ENCODE peak calls at places on chromosomes 13 and 19, in seven cellular contexts. N is stimulated activated CD8-positive, alpha-beta memory T cell treated with anti-CD3 and anti-CD28 coated beads, Interleukin-4, amount 100 ng/mL, for 48 hours; M is NCI-H1930; H is lower leg skin; A is EL; V is stimulated activated CD4-positive, alpha-beta T cell treated with anti-CD3 and anti-CD28 coated beads, Interleukin-2, amount 100 ng/mL, for 24 hours; U is activated effector memory CD4-positive, alpha-beta T cell treated with anti-CD3 and anti-CD28 coated beads, Interleukin-2, amount 50 U/mL, for 16 hours. J is an unnamed sample.

GRCh38 chr13:112744306-112745021 is 54.6 kb downstream of the ATP11A start:
- DNase-seq in U (peak), M (no peak), H (no peak), A (peak), N (no peak), V (no peak), J (no peak)

GRCh38 chr19:15702590-15702930 is 25.3 kb upstream of the OR10H2 start:
- DNase-seq in A (peak), H (peak), V (peak), M (no peak), N (peak), U (peak), J (peak)

GRCh38 chr13:114118763-114119123 is 13.7 kb downstream of the RASA3 start:
- DNase-seq in H (no peak), U (no peak), A (no peak), V (no peak), N (no peak), M (no peak), J (peak)

GRCh38 chr13:37918116-37919100 is 48.8 kb upstream of the TRPC4 start:
- DNase-seq in V (no peak), A (no peak), N (no peak), U (no peak), H (no peak), M (no peak), J (no peak)

GRCh38 chr13:32669030-32669646 is 82.9 kb downstream of the PDS5B start:
- DNase-seq in H (no peak), U (no peak), A (peak), M (peak), V (no peak), N (no peak), J (peak)

GRCh38 chr13:21813110-21813509 is 142.2 kb downstream of the FGF9 start:
- DNase-seq in N (no peak), U (no peak), M (no peak), A (no peak), V (no peak), H (no peak), J (no peak)

GRCh38 chr13:109704771-109705628 is 81.4 kb downstream of the IRS2 start:
- DNase-seq in M (no peak), N (no peak), U (no peak), A (no peak), H (peak), V (no peak), J (no peak)

GRCh38 chr19:33683881-33684549 is 62.3 kb downstream of the CHST8 start:
- DNase-seq in V (peak), U (peak), H (no peak), M (no peak), N (no peak), A (peak), J (peak)

GRCh38 chr13:20141238-20142018 is 19.4 kb downstream of the GJA3 start:
- DNase-seq in U (no peak), V (no peak), H (no peak), M (no peak), N (no peak), A (no peak), J (no peak)

GRCh38 chr13:106173346-106173745 is 362.1 kb downstream of the EFNB2 start:
- DNase-seq in M (no peak), H (no peak), N (no peak), U (no peak), A (no peak), V (no peak), J (no peak)

GRCh38 chr19:18006895-18007604 is 920 bp upstream of the ARRDC2 start:
- DNase-seq in M (peak), A (peak), U (peak), N (peak), H (peak), V (peak), J (peak)

GRCh38 chr19:17023805-17024204 is 2.8 kb downstream of the CPAMD8 start:
- DNase-seq in V (no peak), M (no peak), N (no peak), H (no peak), A (no peak), U (no peak), J (no peak)

GRCh38 chr13:113991191-113991669 is 17.4 kb upstream of the C13orf46 start:
- DNase-seq in N (no peak), U (peak), V (no peak), H (no peak), M (no peak), A (no peak), J (no peak)

GRCh38 chr13:91482427-91482826 is 84.0 kb downstream of the GPC5 start:
- DNase-seq in A (no peak), H (no peak), V (no peak), N (no peak), M (no peak), U (no peak), J (no peak)

GRCh38 chr13:67776171-67776570 is 546.0 kb upstream of the PCDH9 start:
- DNase-seq in N (no peak), M (no peak), A (no peak), V (no peak), U (no peak), H (no peak), J (no peak)

GRCh38 chr13:40271931-40272775 is 394.3 kb downstream of the FOXO1 start:
- DNase-seq in V (peak), A (peak), H (peak), N (peak), U (peak), M (no peak), J (peak)

GRCh38 chr13:75170321-75170720 is 311.6 kb downstream of the TBC1D4 start:
- DNase-seq in A (no peak), N (no peak), U (no peak), H (no peak), M (no peak), V (no peak), J (peak)

GRCh38 chr13:27712421-27712820 is 79.9 kb upstream of the GSX1 start:
- DNase-seq in N (no peak), U (no peak), M (no peak), A (no peak), H (no peak), V (peak), J (no peak)

GRCh38 chr13:25654332-25654731 is 282.6 kb downstream of the ATP8A2 start:
- DNase-seq in M (no peak), A (peak), V (no peak), U (no peak), N (no peak), H (no peak), J (no peak)

GRCh38 chr13:69616398-69616797 is 491.2 kb upstream of the ATXN8OS start:
- DNase-seq in V (no peak), M (no peak), H (no peak), N (no peak), A (no peak), U (no peak), J (no peak)

GRCh38 chr19:33260628-33261418 is 35.2 kb upstream of the SLC7A10 start:
- DNase-seq in N (no peak), A (no peak), H (no peak), M (no peak), V (no peak), U (no peak), J (no peak)

GRCh38 chr13:100106005-100106404 is 17.1 kb downstream of the PCCA start:
- DNase-seq in V (no peak), U (no peak), A (peak), H (no peak), N (no peak), M (no peak), J (no peak)

GRCh38 chr19:1260749-1261511 is 8.2 kb upstream of the CIRBP start:
- DNase-seq in H (peak), V (peak), U (peak), A (peak), M (peak), N (peak), J (peak)

GRCh38 chr19:16001481-16002312 is 52.9 kb downstream of the OR10H4 start:
- DNase-seq in U (peak), H (no peak), V (peak), A (peak), M (no peak), N (peak), J (peak)

GRCh38 chr19:54208784-54209057 is 8.1 kb downstream of the RPS9 start:
- DNase-seq in V (peak), U (no peak), H (no peak), N (no peak), M (no peak), A (peak), J (no peak)

GRCh38 chr19:14248578-14249011 is 42.6 kb upstream of the ADGRL1 start:
- DNase-seq in A (peak), M (peak), U (peak), N (peak), H (no peak), V (peak), J (no peak)